ENCODE peak calls at places on chromosomes 5 and 9, in six cellular contexts. P, O, T, F, Z and D are unnamed samples.

GRCh38 chr5:96781031-96781733 is 26.6 kb downstream of the ERAP1 start:
- DNase-seq in P (no peak), O (peak), T (peak), F (no peak), Z (no peak), D (no peak)

GRCh38 chr9:114280636-114281315 is 42.1 kb upstream of the ORM1 start:
- DNase-seq in P (no peak), O (no peak), T (no peak), F (no peak), Z (no peak), D (no peak)

GRCh38 chr5:142446131-142446959 is 121.5 kb upstream of the SPRY4 start:
- DNase-seq in P (no peak), O (peak), T (peak), F (no peak), Z (no peak), D (no peak)

GRCh38 chr5:134175874-134176522 is 752 bp downstream of the SKP1 start:
- DNase-seq in P (no peak), O (no peak), T (no peak), F (no peak), Z (peak), D (peak)

GRCh38 chr9:134167530-134167931 is 3.2 kb upstream of the RNU6ATAC start:
- DNase-seq in P (no peak), O (no peak), T (no peak), F (no peak), Z (no peak), D (no peak)

GRCh38 chr9:18473551-18474279 is at the start of gene ADAMTSL1:
- DNase-seq in P (no peak), O (peak), T (peak), F (no peak), Z (no peak), D (no peak)

GRCh38 chr5:96413028-96413427 is 20.0 kb downstream of the PCSK1 start:
- DNase-seq in P (no peak), O (no peak), T (no peak), F (no peak), Z (no peak), D (no peak)

GRCh38 chr5:131749138-131749537 is 47.7 kb downstream of the FNIP1 start:
- DNase-seq in P (no peak), O (no peak), T (no peak), F (no peak), Z (no peak), D (no peak)

GRCh38 chr9:123928471-123929176 is 1.3 kb downstream of the DENND1A start:
- DNase-seq in P (no peak), O (no peak), T (no peak), F (no peak), Z (no peak), D (no peak)

GRCh38 chr5:150142800-150143724 is 12.6 kb downstream of the PDGFRB start:
- DNase-seq in P (no peak), O (peak), T (peak), F (no peak), Z (no peak), D (no peak)

GRCh38 chr5:176780071-176780850 is 30.1 kb upstream of the UNC5A start:
- DNase-seq in P (no peak), O (no peak), T (no peak), F (peak), Z (no peak), D (no peak)

GRCh38 chr5:147472669-147473131 is 37.2 kb downstream of the DPYSL3 start:
- DNase-seq in P (no peak), O (no peak), T (no peak), F (no peak), Z (no peak), D (no peak)

GRCh38 chr9:33263131-33263935 is 1.2 kb downstream of the BAG1 start:
- DNase-seq in P (no peak), O (peak), T (peak), F (no peak), Z (no peak), D (peak)

GRCh38 chr5:124315746-124316415 is 430.6 kb downstream of the ZNF608 start:
- DNase-seq in P (no peak), O (no peak), T (peak), F (no peak), Z (no peak), D (no peak)

GRCh38 chr5:32387176-32387575 is 57.4 kb downstream of the ZFR start:
- DNase-seq in P (no peak), O (no peak), T (no peak), F (no peak), Z (no peak), D (no peak)

GRCh38 chr5:113615708-113616107 is 102.2 kb downstream of the YTHDC2 start:
- DNase-seq in P (no peak), O (peak), T (no peak), F (no peak), Z (no peak), D (no peak)

GRCh38 chr5:137022725-137023124 is 476.4 kb downstream of the SPOCK1 start:
- DNase-seq in P (no peak), O (no peak), T (no peak), F (no peak), Z (no peak), D (no peak)

GRCh38 chr5:107523019-107523680 is 147.6 kb downstream of the EFNA5 start:
- DNase-seq in P (no peak), O (no peak), T (no peak), F (no peak), Z (no peak), D (no peak)

GRCh38 chr9:33112099-33112498 is 35.6 kb upstream of the SMU1 start:
- DNase-seq in P (no peak), O (peak), T (no peak), F (no peak), Z (no peak), D (no peak)

GRCh38 chr9:120919639-120920494 is 6.7 kb downstream of the TRAF1 start:
- DNase-seq in P (no peak), O (no peak), T (no peak), F (no peak), Z (no peak), D (no peak)

GRCh38 chr5:89728750-89729149 is 680.8 kb downstream of the CETN3 start:
- DNase-seq in P (no peak), O (no peak), T (no peak), F (no peak), Z (no peak), D (no peak)

GRCh38 chr5:55897905-55898304 is 46.7 kb downstream of the IL31RA start:
- DNase-seq in P (no peak), O (no peak), T (no peak), F (no peak), Z (no peak), D (no peak)

GRCh38 chr5:107248065-107248695 is 422.6 kb downstream of the EFNA5 start:
- DNase-seq in P (no peak), O (peak), T (peak), F (no peak), Z (peak), D (peak)

GRCh38 chr9:128141604-128142003 is 7.6 kb upstream of the LCN2 start:
- DNase-seq in P (no peak), O (no peak), T (no peak), F (no peak), Z (no peak), D (no peak)

GRCh38 chr5:81826128-81826527 is 75.2 kb upstream of the SSBP2 start:
- DNase-seq in P (no peak), O (no peak), T (no peak), F (no peak), Z (no peak), D (no peak)

GRCh38 chr9:131162886-131163285 is 37.5 kb downstream of the NUP214 start:
- DNase-seq in P (no peak), O (no peak), T (no peak), F (no peak), Z (no peak), D (no peak)

GRCh38 chr9:38619556-38620447 is 594 bp downstream of the ANKRD18A start:
- DNase-seq in P (no peak), O (peak), T (no peak), F (peak), Z (peak), D (no peak)

GRCh38 chr5:76264681-76265080 is 138.4 kb upstream of the IQGAP2 start:
- DNase-seq in P (no peak), O (no peak), T (no peak), F (no peak), Z (no peak), D (no peak)

GRCh38 chr9:77647659-77648457 is at the start of gene GNA14:
- DNase-seq in P (no peak), O (peak), T (no peak), F (no peak), Z (no peak), D (no peak)

GRCh38 chr5:168874713-168875380 is 295.7 kb upstream of the PANK3 start:
- DNase-seq in P (no peak), O (peak), T (peak), F (no peak), Z (no peak), D (no peak)

GRCh38 chr5:138809391-138809790 is 56.2 kb downstream of the CTNNA1 start:
- DNase-seq in P (no peak), O (no peak), T (no peak), F (no peak), Z (no peak), D (no peak)

GRCh38 chr9:110691002-110691549 is 22.5 kb downstream of the MUSK start:
- DNase-seq in P (no peak), O (no peak), T (no peak), F (no peak), Z (no peak), D (no peak)

GRCh38 chr9:97072285-97072770 is 33.4 kb upstream of the CTSV start:
- DNase-seq in P (no peak), O (peak), T (no peak), F (no peak), Z (no peak), D (no peak)

GRCh38 chr5:172860520-172861443 is 26.7 kb downstream of the ERGIC1 start:
- DNase-seq in P (no peak), O (no peak), T (no peak), F (no peak), Z (no peak), D (no peak)

GRCh38 chr5:14265574-14265973 is 122.4 kb downstream of the TRIO start:
- DNase-seq in P (no peak), O (no peak), T (peak), F (no peak), Z (no peak), D (no peak)